ENCODE peak calls at places on chromosome 16, in eight cellular contexts. C is cardiac muscle cell; D is spleen; H is hepatocyte; P is effector memory CD4-positive, alpha-beta T cell; U is heart right ventricle; Y is IMR-90; K is neural progenitor cell. W is an unnamed sample.

GRCh38 chr16:10589106-10589505 is 8.7 kb upstream of the EMP2 start:
- DNase-seq in C (no peak), D (no peak), H (no peak), P (no peak), U (no peak), Y (no peak), K (peak; percentile 72), W (no peak)

GRCh38 chr16:65068151-65068740 is 53.6 kb downstream of the CDH11 start:
- DNase-seq in C (peak; percentile 59), D (no peak), H (no peak), P (no peak), U (no peak), Y (peak; percentile 78), K (no peak), W (no peak)

GRCh38 chr16:49837673-49838360 is 18.1 kb downstream of the ZNF423 start:
- DNase-seq in C (peak; percentile 60), D (no peak), H (no peak), P (no peak), U (peak; percentile 23), Y (no peak), K (no peak), W (no peak)

GRCh38 chr16:49260956-49261530 is 20.6 kb downstream of the CBLN1 start:
- DNase-seq in C (no peak), D (no peak), H (no peak), P (no peak), U (no peak), Y (no peak), K (no peak), W (no peak)

GRCh38 chr16:8505327-8505991 is 84.9 kb downstream of the TMEM114 start:
- DNase-seq in C (no peak), D (no peak), H (peak; percentile 13), P (no peak), U (no peak), Y (no peak), K (peak; percentile 32), W (no peak)

GRCh38 chr16:10113248-10113647 is 69.0 kb downstream of the GRIN2A start:
- DNase-seq in C (no peak), D (no peak), H (no peak), P (no peak), U (no peak), Y (no peak), K (no peak), W (no peak)

GRCh38 chr16:83577201-83577600 is 230.6 kb upstream of the HSBP1 start:
- DNase-seq in C (no peak), D (no peak), H (no peak), P (no peak), U (no peak), Y (no peak), K (no peak), W (no peak)

GRCh38 chr16:1494129-1494640 is 1.0 kb downstream of the TELO2 start:
- DNase-seq in C (peak; percentile 88), D (peak; percentile 81), H (peak; percentile 55), P (no peak), U (peak; percentile 77), Y (peak; percentile 69), K (peak; percentile 48), W (no peak)

GRCh38 chr16:31093132-31093703 is 1.4 kb downstream of the VKORC1 start:
- DNase-seq in C (peak; percentile 47), D (peak; percentile 70), H (peak; percentile 47), P (no peak), U (no peak), Y (peak; percentile 38), K (peak; percentile 76), W (no peak)

GRCh38 chr16:35506898-35507194 is 2047.4 kb downstream of the TP53TG3F start:
- DNase-seq in C (no peak), D (no peak), H (no peak), P (no peak), U (no peak), Y (no peak), K (no peak), W (no peak)

GRCh38 chr16:81495321-81496234 is 51.0 kb downstream of the CMIP start:
- DNase-seq in C (no peak), D (peak; percentile 90), H (no peak), P (no peak), U (peak; percentile 62), Y (no peak), K (no peak), W (no peak)

GRCh38 chr16:83675136-83675535 is 132.6 kb upstream of the HSBP1 start:
- DNase-seq in C (peak; percentile 7), D (no peak), H (no peak), P (no peak), U (no peak), Y (peak; percentile 7), K (peak; percentile 79), W (no peak)

GRCh38 chr16:79104567-79104966 is 496.0 kb downstream of the MAF start:
- DNase-seq in C (no peak), D (no peak), H (no peak), P (no peak), U (no peak), Y (no peak), K (peak; percentile 89), W (no peak)

GRCh38 chr16:47028767-47029377 is 55.4 kb upstream of the DNAJA2 start:
- DNase-seq in C (no peak), D (no peak), H (no peak), P (no peak), U (no peak), Y (no peak), K (no peak), W (no peak)

DNA sequence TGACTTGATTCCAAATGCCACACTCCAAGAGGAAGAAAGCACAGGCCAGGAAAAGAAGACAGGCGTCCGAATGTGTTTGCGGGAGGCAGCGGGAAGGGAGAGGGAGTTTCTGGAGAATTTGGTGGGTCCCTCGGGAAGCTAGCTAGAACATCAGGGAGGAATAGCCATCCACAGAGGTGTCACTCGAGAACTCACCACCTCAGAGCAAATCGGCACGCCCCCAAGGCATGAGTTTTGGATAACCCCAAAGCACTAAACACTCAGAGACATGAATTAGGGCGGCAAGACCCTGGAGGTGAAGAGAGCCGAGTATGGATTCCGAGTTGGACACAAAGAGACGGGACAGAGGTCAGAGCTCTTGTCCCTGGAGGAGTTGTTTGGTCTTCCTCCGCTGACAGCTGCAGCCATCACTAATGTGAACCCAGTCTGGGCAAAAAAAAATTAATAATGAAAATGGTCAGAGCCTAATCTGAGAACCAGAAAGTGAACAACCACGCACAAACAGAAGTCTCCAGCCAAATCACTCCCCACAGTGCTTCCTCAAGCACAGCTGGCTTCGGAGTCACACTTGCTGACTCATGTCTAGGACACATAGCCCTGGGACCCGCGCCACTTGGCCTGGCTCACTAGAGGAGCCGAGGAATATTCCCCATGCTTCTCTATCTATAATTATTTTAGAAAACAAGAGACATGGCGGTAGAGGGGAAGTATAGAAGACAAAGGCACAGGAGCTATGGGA is 109.3 kb downstream of the ZFHX3 start:
- DNase-seq in C (peak; percentile 88), D (peak; percentile 73), H (no peak), P (no peak), U (peak; percentile 83), Y (peak; percentile 93), K (peak; percentile 32), W (no peak)
- H3K27ac ChIP-seq in C (no peak overlapping the region), D (peak overlapping the region; percentile 67), H (peak overlapping the region; percentile 49), P (no peak overlapping the region), U (peak overlapping the region; percentile 67), Y (peak overlapping the region; percentile 78), K (no peak overlapping the region), W (no peak overlapping the region)

GRCh38 chr16:85565340-85565739 is 47.8 kb upstream of the GSE1 start:
- DNase-seq in C (no peak), D (no peak), H (no peak), P (no peak), U (no peak), Y (no peak), K (no peak), W (no peak)

GRCh38 chr16:85563031-85563430 is 50.1 kb upstream of the GSE1 start:
- DNase-seq in C (no peak), D (no peak), H (no peak), P (no peak), U (no peak), Y (no peak), K (no peak), W (no peak)

GRCh38 chr16:85562102-85562786 is 50.9 kb upstream of the GSE1 start:
- DNase-seq in C (no peak), D (no peak), H (no peak), P (no peak), U (no peak), Y (no peak), K (no peak), W (no peak)

GRCh38 chr16:85564277-85565051 is 48.7 kb upstream of the GSE1 start:
- DNase-seq in C (no peak), D (no peak), H (no peak), P (no peak), U (no peak), Y (no peak), K (no peak), W (no peak)

GRCh38 chr16:85563515-85564276 is 49.4 kb upstream of the GSE1 start:
- DNase-seq in C (peak; percentile 82), D (peak; percentile 88), H (peak; percentile 57), P (no peak), U (peak; percentile 82), Y (peak; percentile 37), K (no peak), W (no peak)
- H3K27ac ChIP-seq in C (no peak overlapping the region), D (peak overlapping the region; percentile 77), H (peak overlapping the region; percentile 19), P (no peak overlapping the region), U (peak overlapping the region; percentile 49), Y (peak overlapping the region; percentile 15), K (no peak overlapping the region), W (no peak overlapping the region)

GRCh38 chr16:69105501-69106361 is at the start of gene HAS3:
- DNase-seq in C (peak; percentile 70), D (peak; percentile 78), H (peak; percentile 80), P (no peak), U (peak; percentile 52), Y (peak; percentile 48), K (peak; percentile 91), W (peak; percentile 60)
- H3K27ac ChIP-seq in C (no peak within 1 kb of the TSS), D (no peak within 1 kb of the TSS), H (no peak within 1 kb of the TSS), P (no peak within 1 kb of the TSS), U (no peak within 1 kb of the TSS), Y (no peak within 1 kb of the TSS), K (no peak within 1 kb of the TSS), W (no peak within 1 kb of the TSS)

GRCh38 chr16:20887207-20887606 is 13.0 kb downstream of the DCUN1D3 start:
- DNase-seq in C (no peak), D (no peak), H (no peak), P (no peak), U (no peak), Y (no peak), K (no peak), W (no peak)

GRCh38 chr16:20883554-20884239 is 16.5 kb downstream of the DCUN1D3 start:
- DNase-seq in C (peak; percentile 83), D (no peak), H (peak; percentile 41), P (no peak), U (no peak), Y (no peak), K (no peak), W (no peak)

GRCh38 chr16:20880867-20881866 is 19.0 kb downstream of the DCUN1D3 start:
- DNase-seq in C (no peak), D (no peak), H (no peak), P (no peak), U (no peak), Y (no peak), K (no peak), W (no peak)

GRCh38 chr16:20886320-20886719 is 13.8 kb downstream of the DCUN1D3 start:
- DNase-seq in C (no peak), D (no peak), H (no peak), P (no peak), U (no peak), Y (no peak), K (no peak), W (no peak)

DNA sequence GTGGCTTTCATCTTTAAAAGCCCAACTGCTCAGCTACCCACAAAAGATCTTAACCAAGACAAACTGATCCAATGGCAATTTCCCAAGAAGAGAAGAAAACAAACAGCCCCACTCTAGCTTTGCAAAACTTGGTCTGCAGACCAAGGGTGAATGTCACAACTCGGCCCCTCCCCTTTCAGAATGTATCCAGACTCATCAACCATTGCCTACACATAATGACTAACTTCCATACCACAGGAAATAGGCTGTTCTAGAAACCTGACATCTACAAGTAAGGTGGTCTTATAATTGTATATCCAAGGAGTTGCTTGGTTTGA is 16.0 kb downstream of the DCUN1D3 start:
- DNase-seq in C (peak; percentile 85), D (no peak), H (peak; percentile 51), P (no peak), U (no peak), Y (peak; percentile 88), K (no peak), W (no peak)
- H3K27ac ChIP-seq in C (no peak overlapping the region), D (no peak overlapping the region), H (peak overlapping the region; percentile 65), P (no peak overlapping the region), U (no peak overlapping the region), Y (no peak overlapping the region), K (no peak overlapping the region), W (no peak overlapping the region)